ENCODE peak calls at places on chromosomes 13 and 19, in eight cellular contexts. K is brain microvascular endothelial cell, I is fibroblast of lung, E is tibial artery, W is body of pancreas, J is heart right ventricle, Y is fibroblast of mammary gland, Z is cardiac muscle cell. G is an unnamed sample.

GRCh38 chr19:9531933-9532332 is 6.5 kb downstream of the ZNF426 start:
- DNase-seq in K (peak; percentile 12), I (no peak), E (no peak), W (no peak), J (no peak), Y (peak; percentile 77), Z (no peak), G (peak; percentile 24)

GRCh38 chr19:55699221-55699620 is 24.2 kb downstream of the EPN1 start:
- DNase-seq in K (no peak), I (no peak), E (peak; percentile 34), W (no peak), J (no peak), Y (no peak), Z (no peak), G (no peak)

GRCh38 chr19:14519245-14519859 is 1.2 kb upstream of the DNAJB1 start:
- DNase-seq in K (no peak), I (no peak), E (no peak), W (no peak), J (no peak), Y (no peak), Z (no peak), G (no peak)

GRCh38 chr19:18780631-18781030 is 10.5 kb downstream of the COMP start:
- DNase-seq in K (no peak), I (no peak), E (no peak), W (no peak), J (no peak), Y (no peak), Z (no peak), G (no peak)

GRCh38 chr19:1864480-1865171 is 1.2 kb upstream of the KLF16 start:
- DNase-seq in K (no peak), I (peak; percentile 48), E (no peak), W (peak; percentile 69), J (peak; percentile 82), Y (peak; percentile 57), Z (peak; percentile 67), G (peak; percentile 40)

GRCh38 chr13:39597828-39598227 is 5.2 kb downstream of the LHFPL6 start:
- DNase-seq in K (peak; percentile 42), I (peak; percentile 49), E (no peak), W (no peak), J (no peak), Y (peak; percentile 59), Z (peak; percentile 46), G (no peak)

GRCh38 chr13:108031859-108032258 is 183.5 kb downstream of the LIG4 start:
- DNase-seq in K (no peak), I (no peak), E (no peak), W (no peak), J (no peak), Y (no peak), Z (no peak), G (no peak)

GRCh38 chr13:46104868-46105267 is at the start of gene CPB2:
- DNase-seq in K (no peak), I (no peak), E (no peak), W (no peak), J (no peak), Y (no peak), Z (no peak), G (no peak)

GRCh38 chr19:14113762-14114414 is 3.7 kb downstream of the PRKACA start:
- DNase-seq in K (no peak), I (no peak), E (no peak), W (no peak), J (peak; percentile 54), Y (no peak), Z (no peak), G (no peak)

GRCh38 chr19:49862411-49863253 is 4.7 kb downstream of the PNKP start:
- DNase-seq in K (no peak), I (no peak), E (no peak), W (peak; percentile 15), J (no peak), Y (no peak), Z (no peak), G (no peak)

GRCh38 chr13:91609353-91609752 is 210.9 kb downstream of the GPC5 start:
- DNase-seq in K (peak; percentile 7), I (peak; percentile 76), E (no peak), W (no peak), J (no peak), Y (peak; percentile 0), Z (peak; percentile 22), G (no peak)

GRCh38 chr13:67880916-67881315 is 650.8 kb upstream of the PCDH9 start:
- DNase-seq in K (no peak), I (no peak), E (no peak), W (no peak), J (no peak), Y (no peak), Z (no peak), G (no peak)

GRCh38 chr13:41327994-41328778 is 17.1 kb downstream of the NAA16 start:
- DNase-seq in K (no peak), I (peak; percentile 28), E (no peak), W (no peak), J (no peak), Y (no peak), Z (no peak), G (no peak)

GRCh38 chr13:86792153-86792651 is 879.0 kb upstream of the SLITRK5 start:
- DNase-seq in K (no peak), I (no peak), E (no peak), W (no peak), J (no peak), Y (no peak), Z (no peak), G (no peak)

GRCh38 chr19:10292789-10293636 is 3.3 kb downstream of the ICAM5 start:
- DNase-seq in K (no peak), I (no peak), E (no peak), W (no peak), J (no peak), Y (no peak), Z (no peak), G (no peak)

GRCh38 chr19:13841339-13842293 is 35.3 kb upstream of the NANOS3 start:
- DNase-seq in K (no peak), I (no peak), E (peak; percentile 86), W (peak; percentile 77), J (no peak), Y (no peak), Z (peak; percentile 45), G (peak; percentile 59)

GRCh38 chr19:1102407-1103106 is 1.2 kb upstream of the GPX4 start:
- DNase-seq in K (peak; percentile 96), I (peak; percentile 100), E (peak; percentile 91), W (peak; percentile 89), J (no peak), Y (peak; percentile 100), Z (peak; percentile 99), G (peak; percentile 98)

GRCh38 chr19:6648141-6648715 is 21.7 kb downstream of the TNFSF14 start:
- DNase-seq in K (no peak), I (no peak), E (no peak), W (no peak), J (no peak), Y (no peak), Z (no peak), G (no peak)

GRCh38 chr19:7679017-7679720 is 1.5 kb upstream of the TRAPPC5 start:
- DNase-seq in K (no peak), I (no peak), E (no peak), W (no peak), J (no peak), Y (no peak), Z (no peak), G (no peak)

GRCh38 chr19:9847087-9847671 is 12.1 kb downstream of the PIN1 start:
- DNase-seq in K (peak; percentile 93), I (peak; percentile 95), E (peak; percentile 78), W (peak; percentile 35), J (no peak), Y (peak; percentile 98), Z (peak; percentile 92), G (peak; percentile 95)

GRCh38 chr13:100941377-100941776 is 266.8 kb upstream of the TMTC4 start:
- DNase-seq in K (no peak), I (no peak), E (no peak), W (no peak), J (no peak), Y (no peak), Z (no peak), G (no peak)

GRCh38 chr19:11381535-11382369 is 2.4 kb downstream of the EPOR start:
- DNase-seq in K (peak; percentile 81), I (peak; percentile 82), E (peak; percentile 83), W (peak; percentile 52), J (peak; percentile 79), Y (peak; percentile 93), Z (peak; percentile 93), G (peak; percentile 92)
- TF ChIP-seq CTCF in K (peak; percentile 29), I (no peak), E (no peak), W (no peak), J (no peak), Y (peak; percentile 2), Z (peak; percentile 24), G (peak; percentile 52)

GRCh38 chr19:45385392-45386221 is 15.2 kb upstream of the ERCC2 start:
- DNase-seq in K (no peak), I (no peak), E (no peak), W (no peak), J (no peak), Y (no peak), Z (no peak), G (no peak)
- TF ChIP-seq CTCF in K (no peak), I (no peak), E (no peak), W (no peak), J (no peak), Y (no peak), Z (no peak), G (no peak)

GRCh38 chr19:29478578-29479565 is 46.9 kb upstream of the VSTM2B start:
- DNase-seq in K (no peak), I (no peak), E (no peak), W (no peak), J (no peak), Y (no peak), Z (no peak), G (no peak)
- TF ChIP-seq CTCF in K (no peak), I (no peak), E (no peak), W (no peak), J (peak; percentile 38), Y (peak; percentile 4), Z (peak; percentile 15), G (peak; percentile 46)

DNA sequence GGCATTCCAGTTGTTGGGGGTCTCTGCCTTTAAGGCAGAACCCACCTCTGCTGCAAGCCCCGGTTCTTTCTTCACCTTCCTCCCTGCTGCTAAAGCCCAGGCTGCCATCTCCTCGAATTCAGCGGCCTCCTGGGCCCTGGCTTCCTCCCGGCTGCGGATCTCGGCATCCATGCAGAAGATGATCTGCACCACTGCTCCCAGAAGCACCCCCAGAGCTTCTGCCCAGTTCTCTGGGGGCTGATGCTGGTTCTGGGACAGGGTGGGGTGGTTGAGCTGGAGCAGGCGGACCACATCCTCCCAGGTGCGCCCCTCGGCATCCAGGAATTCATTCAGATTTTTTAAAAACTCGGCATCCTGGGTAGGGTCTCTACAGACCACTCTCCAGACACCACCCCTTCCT is 987 bp downstream of the PNMA8A start:
- DNase-seq in K (no peak), I (no peak), E (peak; percentile 63), W (no peak), J (no peak), Y (no peak), Z (no peak), G (no peak)
- TF ChIP-seq CTCF in K (no peak), I (no peak), E (no peak), W (no peak), J (no peak), Y (no peak), Z (no peak), G (no peak)

GRCh38 chr19:35055715-35056179 is 14.2 kb downstream of the HPN start:
- DNase-seq in K (no peak), I (no peak), E (no peak), W (no peak), J (no peak), Y (no peak), Z (no peak), G (no peak)
- TF ChIP-seq CTCF in K (peak; percentile 31), I (no peak), E (no peak), W (peak; percentile 39), J (no peak), Y (no peak), Z (no peak), G (peak; percentile 31)

GRCh38 chr13:49214917-49215376 is 5.2 kb upstream of the MLNR start:
- DNase-seq in K (no peak), I (no peak), E (no peak), W (peak; percentile 29), J (peak; percentile 25), Y (no peak), Z (peak; percentile 44), G (no peak)
- TF ChIP-seq CTCF in K (peak; percentile 13), I (no peak), E (no peak), W (peak; percentile 8), J (no peak), Y (no peak), Z (peak; percentile 17), G (no peak)

G was measured in HFFc6.